ENCODE peak calls at places on chromosomes 13 and 19, in four cellular contexts. T, Z, M and G are unnamed samples.

GRCh38 chr19:44076325-44076724 is 4.4 kb downstream of the ZNF284 start:
- DNase-seq in T (no peak), Z (no peak), M (no peak), G (no peak)

GRCh38 chr13:25489238-25489637 is 117.5 kb downstream of the ATP8A2 start:
- DNase-seq in T (no peak), Z (no peak), M (peak; percentile 12), G (no peak)

GRCh38 chr13:29936961-29937360 is 86.5 kb upstream of the UBL3 start:
- DNase-seq in T (no peak), Z (no peak), M (no peak), G (no peak)

GRCh38 chr13:27622102-27622820 is 569 bp downstream of the POLR1D start:
- DNase-seq in T (no peak), Z (no peak), M (no peak), G (no peak)

GRCh38 chr13:95155093-95155492 is 146.2 kb downstream of the ABCC4 start:
- DNase-seq in T (no peak), Z (no peak), M (no peak), G (no peak)

GRCh38 chr13:49308104-49308875 is 60.6 kb downstream of the CDADC1 start:
- DNase-seq in T (no peak), Z (peak; percentile 96), M (peak; percentile 55), G (no peak)

GRCh38 chr19:6529351-6529750 is 1.5 kb upstream of the TNFSF9 start:
- DNase-seq in T (no peak), Z (no peak), M (no peak), G (no peak)

GRCh38 chr19:35511337-35511736 is 2.1 kb downstream of the DMKN start:
- DNase-seq in T (no peak), Z (no peak), M (no peak), G (no peak)

GRCh38 chr13:71864981-71865857 is 1.8 kb downstream of the DACH1 start:
- DNase-seq in T (peak; percentile 20), Z (no peak), M (peak; percentile 32), G (no peak)

GRCh38 chr13:47794963-47795362 is 206.1 kb downstream of the SUCLA2 start:
- DNase-seq in T (no peak), Z (no peak), M (no peak), G (no peak)

GRCh38 chr19:17402982-17403855 is 2.2 kb downstream of the BST2 start:
- DNase-seq in T (no peak), Z (no peak), M (no peak), G (no peak)